ENCODE peak calls at places on chromosome 5, in six cellular contexts. R is HFFc6; E is right cardiac atrium; B is prostate gland; Q is stimulated activated CD8-positive, alpha-beta memory T cell treated with anti-CD3 and anti-CD28 coated beads, Interleukin-4, amount 100 ng/mL, for 1 hour; I is cardiac muscle cell. U is an unnamed sample.

GRCh38 chr5:72005676-72006075 is 101.6 kb upstream of the MAP1B start:
- DNase-seq in R (no peak), E (no peak), B (no peak), Q (no peak), I (no peak), U (no peak)

GRCh38 chr5:14123551-14123950 is 19.6 kb upstream of the TRIO start:
- DNase-seq in R (no peak), E (no peak), B (no peak), Q (no peak), I (no peak), U (no peak)

GRCh38 chr5:143592648-143593047 is 189.2 kb upstream of the NR3C1 start:
- DNase-seq in R (no peak), E (no peak), B (no peak), Q (no peak), I (peak; percentile 60), U (no peak)

GRCh38 chr5:42858709-42859108 is 47.0 kb upstream of the SELENOP start:
- DNase-seq in R (no peak), E (no peak), B (peak; percentile 62), Q (no peak), I (no peak), U (peak; percentile 21)

GRCh38 chr5:10562202-10563131 is 1.4 kb upstream of the ANKRD33B start:
- DNase-seq in R (no peak), E (no peak), B (no peak), Q (no peak), I (no peak), U (no peak)

GRCh38 chr5:65967288-65968066 is 41.1 kb downstream of the ERBIN start:
- DNase-seq in R (no peak), E (no peak), B (no peak), Q (no peak), I (no peak), U (no peak)

GRCh38 chr5:109987355-109987754 is 297.6 kb downstream of the MAN2A1 start:
- DNase-seq in R (no peak), E (no peak), B (no peak), Q (no peak), I (peak; percentile 6), U (no peak)

GRCh38 chr5:165457854-165458481 is 1952.5 kb downstream of the MAT2B start:
- DNase-seq in R (no peak), E (no peak), B (no peak), Q (no peak), I (peak; percentile 62), U (peak; percentile 26)

GRCh38 chr5:73957397-73958001 is 331.5 kb downstream of the ARHGEF28 start:
- DNase-seq in R (no peak), E (no peak), B (no peak), Q (no peak), I (no peak), U (no peak)

GRCh38 chr5:61467766-61468482 is 135.9 kb downstream of the ZSWIM6 start:
- DNase-seq in R (peak; percentile 6), E (no peak), B (no peak), Q (no peak), I (peak; percentile 43), U (peak; percentile 23)

GRCh38 chr5:110803467-110804326 is 64.9 kb downstream of the SLC25A46 start:
- DNase-seq in R (no peak), E (no peak), B (no peak), Q (no peak), I (no peak), U (no peak)

GRCh38 chr5:153625826-153626354 is 135.4 kb downstream of the GRIA1 start:
- DNase-seq in R (no peak), E (no peak), B (no peak), Q (no peak), I (no peak), U (no peak)

GRCh38 chr5:32964246-32964645 is 253.1 kb downstream of the NPR3 start:
- DNase-seq in R (peak; percentile 8), E (no peak), B (no peak), Q (no peak), I (no peak), U (no peak)

GRCh38 chr5:48192-48591 is 43.8 kb upstream of the PLEKHG4B start:
- DNase-seq in R (no peak), E (no peak), B (no peak), Q (no peak), I (no peak), U (no peak)